ENCODE peak calls at places on chromosomes 2 and 18, in ten cellular contexts. O is endothelial cell of umbilical vein, Z is sigmoid colon, G is GM12891, Y is suprapubic skin, F is HCT116, T is esophagus muscularis mucosa, S is prostate gland, N is GM23338, I is HL-60. E is an unnamed sample.

GRCh38 chr2:28356095-28356911 is 36.4 kb upstream of the FOSL2 start:
- DNase-seq in O (peak), Z (peak), G (no peak), Y (peak), F (no peak), T (peak), S (peak), N (no peak), I (no peak), E (peak)

GRCh38 chr2:147525724-147526489 is 318.9 kb upstream of the ACVR2A start:
- DNase-seq in O (no peak), Z (no peak), G (no peak), Y (no peak), F (no peak), T (no peak), S (peak), N (no peak), I (no peak), E (no peak)

GRCh38 chr2:138335036-138335435 is 166.5 kb upstream of the SPOPL start:
- DNase-seq in O (no peak), Z (no peak), G (no peak), Y (no peak), F (no peak), T (no peak), S (no peak), N (no peak), I (no peak), E (no peak)

GRCh38 chr18:48023334-48024008 is 93.0 kb upstream of the SMAD2 start:
- DNase-seq in O (peak), Z (peak), G (no peak), Y (peak), F (peak), T (no peak), S (peak), N (peak), I (no peak), E (no peak)

GRCh38 chr18:36035253-36035652 is 32.1 kb downstream of the RPRD1A start:
- DNase-seq in O (peak), Z (no peak), G (no peak), Y (no peak), F (no peak), T (no peak), S (no peak), N (no peak), I (no peak), E (no peak)

GRCh38 chr2:13046557-13047165 is 329.9 kb downstream of the TRIB2 start:
- DNase-seq in O (peak), Z (no peak), G (no peak), Y (no peak), F (peak), T (no peak), S (no peak), N (peak), I (no peak), E (no peak)

GRCh38 chr2:203675086-203675485 is 31.4 kb upstream of the CD28 start:
- DNase-seq in O (peak), Z (no peak), G (no peak), Y (no peak), F (no peak), T (no peak), S (no peak), N (no peak), I (no peak), E (no peak)

GRCh38 chr2:46493971-46494250 is 14.5 kb downstream of the TMEM247 start:
- DNase-seq in O (no peak), Z (no peak), G (no peak), Y (no peak), F (no peak), T (no peak), S (no peak), N (peak), I (no peak), E (no peak)

GRCh38 chr2:55092439-55092838 is 42.2 kb upstream of the RTN4 start:
- DNase-seq in O (no peak), Z (no peak), G (no peak), Y (no peak), F (no peak), T (no peak), S (no peak), N (no peak), I (no peak), E (no peak)

GRCh38 chr2:181807526-181807925 is 84.0 kb upstream of the ITPRID2 start:
- DNase-seq in O (no peak), Z (no peak), G (no peak), Y (no peak), F (no peak), T (no peak), S (no peak), N (no peak), I (no peak), E (no peak)

GRCh38 chr2:166882851-166883250 is 5.4 kb upstream of the XIRP2 start:
- DNase-seq in O (no peak), Z (no peak), G (no peak), Y (no peak), F (no peak), T (no peak), S (no peak), N (no peak), I (no peak), E (no peak)

GRCh38 chr2:144242311-144242710 is 277.6 kb downstream of the ZEB2 start:
- DNase-seq in O (no peak), Z (no peak), G (no peak), Y (no peak), F (no peak), T (no peak), S (no peak), N (no peak), I (no peak), E (no peak)

GRCh38 chr18:50578651-50579050 is 18.8 kb downstream of the MAPK4 start:
- DNase-seq in O (no peak), Z (no peak), G (no peak), Y (no peak), F (peak), T (no peak), S (no peak), N (no peak), I (peak), E (no peak)

GRCh38 chr2:11344956-11345671 is 678 bp upstream of the ROCK2 start:
- DNase-seq in O (peak), Z (peak), G (no peak), Y (no peak), F (peak), T (no peak), S (peak), N (peak), I (no peak), E (no peak)

GRCh38 chr2:227821043-227821942 is 7.7 kb downstream of the CCL20 start:
- DNase-seq in O (no peak), Z (no peak), G (no peak), Y (no peak), F (peak), T (no peak), S (no peak), N (no peak), I (no peak), E (no peak)

GRCh38 chr2:20447437-20448245 is 767 bp downstream of the RHOB start:
- DNase-seq in O (peak), Z (peak), G (peak), Y (peak), F (no peak), T (no peak), S (no peak), N (peak), I (no peak), E (peak)
- TF ChIP-seq POLR2AphosphoS5 in O (peak), Z (peak), G (no peak), Y (peak), F (no peak), T (no peak), S (peak), N (no peak), I (no peak), E (peak)

GRCh38 chr2:73292316-73292905 is 937 bp downstream of the EGR4 start:
- DNase-seq in O (no peak), Z (no peak), G (no peak), Y (no peak), F (no peak), T (no peak), S (no peak), N (peak), I (no peak), E (no peak)

GRCh38 chr2:73291461-73292315 is 1.7 kb downstream of the EGR4 start:
- DNase-seq in O (no peak), Z (no peak), G (no peak), Y (no peak), F (no peak), T (no peak), S (no peak), N (peak), I (no peak), E (peak)

GRCh38 chr2:73294239-73294638 is 891 bp upstream of the EGR4 start:
- DNase-seq in O (no peak), Z (no peak), G (no peak), Y (no peak), F (no peak), T (no peak), S (no peak), N (no peak), I (no peak), E (no peak)

GRCh38 chr2:73292906-73293533 is 328 bp downstream of the EGR4 start:
- DNase-seq in O (no peak), Z (no peak), G (no peak), Y (no peak), F (no peak), T (no peak), S (no peak), N (peak), I (no peak), E (peak)

DNA sequence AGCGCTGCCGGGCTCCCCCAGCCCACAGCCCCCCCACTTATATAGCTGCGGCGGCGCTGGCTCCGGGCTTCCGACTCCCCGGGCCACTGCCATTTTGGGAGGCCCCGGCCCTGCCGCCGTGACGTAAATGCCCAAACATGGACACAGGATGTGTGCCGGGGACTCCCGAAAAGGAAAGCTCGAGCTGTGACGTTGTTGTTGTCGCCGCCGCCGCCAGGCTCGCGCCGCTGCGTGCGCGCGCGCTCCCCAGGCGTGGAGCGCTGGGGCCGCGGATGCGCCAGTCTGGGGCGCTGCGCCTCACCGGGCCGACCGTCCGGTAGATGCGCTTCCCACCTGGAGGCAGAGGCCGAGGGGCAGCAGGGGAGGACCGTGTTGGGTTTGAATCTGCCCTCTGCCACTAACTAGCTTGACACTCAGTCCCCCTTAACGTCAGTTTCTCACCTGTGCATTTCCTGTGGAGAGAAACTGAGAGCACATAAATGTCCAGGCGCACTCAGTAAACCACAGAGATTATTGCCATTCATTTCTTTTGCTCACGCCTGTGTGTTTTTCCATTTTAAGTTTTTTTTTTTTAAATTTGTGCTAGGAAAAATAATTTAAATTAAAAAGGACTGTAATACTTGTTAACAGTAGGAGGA is at the start of gene EGR4:
- DNase-seq in O (peak), Z (peak), G (peak), Y (no peak), F (peak), T (no peak), S (peak), N (peak), I (peak), E (peak)
- TF ChIP-seq POLR2AphosphoS5 in O (no peak), Z (no peak), G (no peak), Y (no peak), F (peak), T (no peak), S (no peak), N (no peak), I (no peak), E (peak)

GRCh38 chr18:23107718-23108117 is 27.6 kb upstream of the CABLES1 start:
- DNase-seq in O (no peak), Z (no peak), G (no peak), Y (no peak), F (no peak), T (no peak), S (peak), N (no peak), I (no peak), E (no peak)
- TF ChIP-seq POLR2AphosphoS5 in O (no peak), Z (no peak), G (no peak), Y (no peak), F (no peak), T (no peak), S (peak), N (no peak), I (no peak), E (no peak)

GRCh38 chr2:61499060-61499459 is 28.2 kb upstream of the USP34 start:
- DNase-seq in O (no peak), Z (no peak), G (no peak), Y (no peak), F (no peak), T (no peak), S (no peak), N (no peak), I (no peak), E (no peak)

GRCh38 chr2:61504949-61505348 is 33.2 kb downstream of the XPO1 start:
- DNase-seq in O (no peak), Z (no peak), G (no peak), Y (peak), F (no peak), T (no peak), S (no peak), N (no peak), I (no peak), E (no peak)
- TF ChIP-seq POLR2AphosphoS5 in O (no peak), Z (no peak), G (no peak), Y (no peak), F (no peak), T (no peak), S (no peak), N (no peak), I (no peak), E (no peak)

GRCh38 chr2:131008967-131009366 is 84.3 kb downstream of the FAM168B start:
- DNase-seq in O (no peak), Z (no peak), G (no peak), Y (no peak), F (no peak), T (no peak), S (no peak), N (no peak), I (no peak), E (no peak)

GRCh38 chr2:131009713-131010475 is 83.4 kb downstream of the FAM168B start:
- DNase-seq in O (no peak), Z (no peak), G (no peak), Y (no peak), F (no peak), T (peak), S (no peak), N (no peak), I (no peak), E (no peak)

GRCh38 chr2:131006561-131006960 is 86.7 kb downstream of the FAM168B start:
- DNase-seq in O (no peak), Z (no peak), G (no peak), Y (no peak), F (no peak), T (peak), S (no peak), N (no peak), I (no peak), E (no peak)

GRCh38 chr2:131005229-131005935 is 87.9 kb downstream of the FAM168B start:
- DNase-seq in O (no peak), Z (no peak), G (no peak), Y (no peak), F (no peak), T (peak), S (no peak), N (no peak), I (no peak), E (no peak)

DNA sequence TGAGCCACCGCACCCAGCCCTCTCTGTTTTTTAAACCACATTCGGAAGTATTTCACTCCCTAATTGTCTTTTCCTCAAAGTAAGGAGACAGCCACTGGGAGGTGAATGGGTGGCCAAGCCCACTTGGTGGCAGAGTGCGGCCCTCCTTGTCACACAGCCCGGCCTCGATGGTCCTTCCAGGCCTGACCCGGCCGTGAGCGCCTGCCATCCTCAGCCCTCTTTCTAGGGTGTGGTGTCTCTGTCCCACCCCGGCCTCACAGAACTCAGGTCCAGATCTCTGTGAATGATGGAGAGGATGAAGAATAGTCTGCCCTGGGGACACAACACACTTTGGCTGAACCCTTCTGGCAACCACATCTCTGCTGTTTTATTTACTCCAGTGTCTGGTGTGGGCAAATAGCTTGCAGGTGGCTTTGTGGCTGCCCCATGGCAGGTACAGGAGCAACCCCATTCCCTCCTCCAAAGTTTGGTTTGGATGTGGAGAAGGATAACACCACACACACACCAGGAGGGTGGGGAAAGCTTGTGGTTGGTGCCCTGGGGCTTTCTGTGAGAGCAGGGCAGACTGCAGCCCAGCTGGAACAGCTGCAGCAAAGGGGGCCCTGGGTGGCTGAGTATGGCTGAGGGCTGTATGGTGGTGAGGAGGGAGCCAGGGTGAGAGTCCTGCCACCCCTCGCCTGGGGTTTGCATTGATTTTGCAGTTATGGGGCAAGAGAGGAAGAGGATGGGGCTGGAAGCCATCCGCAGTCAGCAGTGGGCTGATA is 88.6 kb downstream of the FAM168B start:
- DNase-seq in O (no peak), Z (no peak), G (no peak), Y (no peak), F (no peak), T (peak), S (no peak), N (no peak), I (no peak), E (no peak)
- TF ChIP-seq POLR2AphosphoS5 in O (no peak), Z (no peak), G (no peak), Y (no peak), F (no peak), T (no peak), S (no peak), N (no peak), I (no peak), E (no peak)